ENCODE peak calls at places on chromosomes 3 and 15, in seven cellular contexts. One of them, this sample, is unnamed.

GRCh38 chr3:194133661-194134230 is 2.2 kb upstream of the HES1 start:
- DNase-seq in CD4-positive, alpha-beta T cell: no peak
- DNase-seq in cardiac fibroblast: peak
- DNase-seq in fibroblast of pulmonary artery: peak
- DNase-seq in transverse colon: peak
- DNase-seq in astrocyte of the cerebellum: no peak
- DNase-seq in GM12865: no peak
- DNase-seq in this sample: peak

GRCh38 chr3:148790841-148791240 is 36.8 kb upstream of the CPB1 start:
- DNase-seq in cardiac fibroblast: peak
- DNase-seq in astrocyte of the cerebellum: peak
- DNase-seq in fibroblast of pulmonary artery: peak
- DNase-seq in GM12865: no peak
- DNase-seq in CD4-positive, alpha-beta T cell: no peak
- DNase-seq in transverse colon: peak
- DNase-seq in this sample: no peak

GRCh38 chr15:68592548-68592947 is 13.8 kb downstream of the CORO2B start:
- DNase-seq in CD4-positive, alpha-beta T cell: no peak
- DNase-seq in fibroblast of pulmonary artery: no peak
- DNase-seq in GM12865: no peak
- DNase-seq in transverse colon: no peak
- DNase-seq in astrocyte of the cerebellum: no peak
- DNase-seq in cardiac fibroblast: no peak
- DNase-seq in this sample: no peak

GRCh38 chr3:24683511-24684384 is 189.1 kb upstream of the THRB start:
- DNase-seq in transverse colon: peak
- DNase-seq in GM12865: peak
- DNase-seq in fibroblast of pulmonary artery: peak
- DNase-seq in cardiac fibroblast: peak
- DNase-seq in CD4-positive, alpha-beta T cell: no peak
- DNase-seq in astrocyte of the cerebellum: peak
- DNase-seq in this sample: no peak

GRCh38 chr3:71356272-71356671 is 227.3 kb downstream of the FOXP1 start:
- DNase-seq in astrocyte of the cerebellum: no peak
- DNase-seq in cardiac fibroblast: no peak
- DNase-seq in GM12865: no peak
- DNase-seq in transverse colon: no peak
- DNase-seq in fibroblast of pulmonary artery: no peak
- DNase-seq in CD4-positive, alpha-beta T cell: no peak
- DNase-seq in this sample: no peak

GRCh38 chr3:127373701-127374625 is 86.1 kb upstream of the PRR20G start:
- DNase-seq in CD4-positive, alpha-beta T cell: no peak
- DNase-seq in astrocyte of the cerebellum: no peak
- DNase-seq in GM12865: peak
- DNase-seq in fibroblast of pulmonary artery: peak
- DNase-seq in transverse colon: peak
- DNase-seq in cardiac fibroblast: no peak
- DNase-seq in this sample: peak

GRCh38 chr3:46849686-46850467 is 13.4 kb downstream of the MYL3 start:
- DNase-seq in cardiac fibroblast: no peak
- DNase-seq in transverse colon: no peak
- DNase-seq in astrocyte of the cerebellum: no peak
- DNase-seq in fibroblast of pulmonary artery: no peak
- DNase-seq in CD4-positive, alpha-beta T cell: no peak
- DNase-seq in GM12865: no peak
- DNase-seq in this sample: no peak

GRCh38 chr3:25117005-25117593 is 311.0 kb upstream of the RARB start:
- DNase-seq in astrocyte of the cerebellum: no peak
- DNase-seq in GM12865: no peak
- DNase-seq in fibroblast of pulmonary artery: no peak
- DNase-seq in cardiac fibroblast: no peak
- DNase-seq in transverse colon: peak
- DNase-seq in CD4-positive, alpha-beta T cell: no peak
- DNase-seq in this sample: no peak

GRCh38 chr3:191244242-191244867 is 45.3 kb downstream of the OSTN start:
- DNase-seq in cardiac fibroblast: peak
- DNase-seq in GM12865: no peak
- DNase-seq in transverse colon: no peak
- DNase-seq in fibroblast of pulmonary artery: peak
- DNase-seq in astrocyte of the cerebellum: no peak
- DNase-seq in CD4-positive, alpha-beta T cell: no peak
- DNase-seq in this sample: no peak

GRCh38 chr15:39833515-39833981 is 50.9 kb upstream of the FSIP1 start:
- DNase-seq in GM12865: no peak
- DNase-seq in transverse colon: no peak
- DNase-seq in CD4-positive, alpha-beta T cell: no peak
- DNase-seq in astrocyte of the cerebellum: no peak
- DNase-seq in fibroblast of pulmonary artery: peak
- DNase-seq in cardiac fibroblast: peak
- DNase-seq in this sample: no peak

GRCh38 chr3:126487151-126487771 is 11.6 kb upstream of the ZXDC start:
- DNase-seq in GM12865: no peak
- DNase-seq in fibroblast of pulmonary artery: peak
- DNase-seq in CD4-positive, alpha-beta T cell: no peak
- DNase-seq in cardiac fibroblast: peak
- DNase-seq in astrocyte of the cerebellum: no peak
- DNase-seq in transverse colon: no peak
- DNase-seq in this sample: no peak

GRCh38 chr3:169604568-169604967 is 58.9 kb downstream of the MECOM start:
- DNase-seq in fibroblast of pulmonary artery: peak
- DNase-seq in transverse colon: no peak
- DNase-seq in astrocyte of the cerebellum: no peak
- DNase-seq in GM12865: peak
- DNase-seq in CD4-positive, alpha-beta T cell: no peak
- DNase-seq in cardiac fibroblast: peak
- DNase-seq in this sample: no peak

GRCh38 chr15:78850926-78851600 is 21.6 kb upstream of the MORF4L1 start:
- DNase-seq in CD4-positive, alpha-beta T cell: no peak
- DNase-seq in cardiac fibroblast: no peak
- DNase-seq in GM12865: no peak
- DNase-seq in fibroblast of pulmonary artery: no peak
- DNase-seq in transverse colon: no peak
- DNase-seq in astrocyte of the cerebellum: no peak
- DNase-seq in this sample: peak

GRCh38 chr3:159824341-159824740 is 164.3 kb upstream of the IL12A start:
- DNase-seq in transverse colon: peak
- DNase-seq in fibroblast of pulmonary artery: peak
- DNase-seq in GM12865: no peak
- DNase-seq in cardiac fibroblast: peak
- DNase-seq in astrocyte of the cerebellum: peak
- DNase-seq in CD4-positive, alpha-beta T cell: no peak
- DNase-seq in this sample: no peak

DNA sequence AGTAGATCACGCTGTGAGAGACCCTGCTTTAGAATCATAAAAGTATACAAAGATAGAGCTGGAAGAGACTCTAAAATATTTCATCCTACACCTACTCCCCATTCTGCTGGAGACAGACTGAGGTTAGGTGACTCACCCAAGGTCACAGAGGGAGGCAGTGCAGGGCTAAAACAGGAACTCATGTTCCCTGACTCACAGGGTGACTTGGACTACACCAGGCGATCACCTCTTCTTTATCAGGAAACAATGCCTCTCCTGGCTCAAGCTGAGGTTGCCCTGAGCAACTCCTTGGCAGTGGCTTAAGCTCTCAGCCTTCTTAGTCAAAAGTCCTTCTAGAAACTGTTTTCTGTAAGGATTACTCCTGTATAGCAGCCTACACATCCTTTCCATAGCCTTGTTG is 26.4 kb upstream of the TNFAIP8L3 start:
- DNase-seq in GM12865: no peak
- DNase-seq in CD4-positive, alpha-beta T cell: no peak
- DNase-seq in cardiac fibroblast: peak
- DNase-seq in fibroblast of pulmonary artery: peak
- DNase-seq in transverse colon: no peak
- DNase-seq in astrocyte of the cerebellum: peak
- DNase-seq in this sample: no peak
- TF ChIP-seq CTCF in GM12865: no peak
- TF ChIP-seq CTCF in CD4-positive, alpha-beta T cell: no peak
- TF ChIP-seq CTCF in cardiac fibroblast: no peak
- TF ChIP-seq CTCF in fibroblast of pulmonary artery: no peak
- TF ChIP-seq CTCF in transverse colon: no peak
- TF ChIP-seq CTCF in astrocyte of the cerebellum: no peak
- TF ChIP-seq CTCF in this sample: no peak

GRCh38 chr3:14368146-14368545 is 34.3 kb upstream of the SLC6A6 start:
- DNase-seq in transverse colon: no peak
- DNase-seq in GM12865: no peak
- DNase-seq in cardiac fibroblast: no peak
- DNase-seq in CD4-positive, alpha-beta T cell: no peak
- DNase-seq in fibroblast of pulmonary artery: no peak
- DNase-seq in astrocyte of the cerebellum: no peak
- DNase-seq in this sample: no peak
- TF ChIP-seq CTCF in transverse colon: no peak
- TF ChIP-seq CTCF in GM12865: no peak
- TF ChIP-seq CTCF in cardiac fibroblast: no peak
- TF ChIP-seq CTCF in CD4-positive, alpha-beta T cell: no peak
- TF ChIP-seq CTCF in fibroblast of pulmonary artery: no peak
- TF ChIP-seq CTCF in astrocyte of the cerebellum: no peak
- TF ChIP-seq CTCF in this sample: no peak

DNA sequence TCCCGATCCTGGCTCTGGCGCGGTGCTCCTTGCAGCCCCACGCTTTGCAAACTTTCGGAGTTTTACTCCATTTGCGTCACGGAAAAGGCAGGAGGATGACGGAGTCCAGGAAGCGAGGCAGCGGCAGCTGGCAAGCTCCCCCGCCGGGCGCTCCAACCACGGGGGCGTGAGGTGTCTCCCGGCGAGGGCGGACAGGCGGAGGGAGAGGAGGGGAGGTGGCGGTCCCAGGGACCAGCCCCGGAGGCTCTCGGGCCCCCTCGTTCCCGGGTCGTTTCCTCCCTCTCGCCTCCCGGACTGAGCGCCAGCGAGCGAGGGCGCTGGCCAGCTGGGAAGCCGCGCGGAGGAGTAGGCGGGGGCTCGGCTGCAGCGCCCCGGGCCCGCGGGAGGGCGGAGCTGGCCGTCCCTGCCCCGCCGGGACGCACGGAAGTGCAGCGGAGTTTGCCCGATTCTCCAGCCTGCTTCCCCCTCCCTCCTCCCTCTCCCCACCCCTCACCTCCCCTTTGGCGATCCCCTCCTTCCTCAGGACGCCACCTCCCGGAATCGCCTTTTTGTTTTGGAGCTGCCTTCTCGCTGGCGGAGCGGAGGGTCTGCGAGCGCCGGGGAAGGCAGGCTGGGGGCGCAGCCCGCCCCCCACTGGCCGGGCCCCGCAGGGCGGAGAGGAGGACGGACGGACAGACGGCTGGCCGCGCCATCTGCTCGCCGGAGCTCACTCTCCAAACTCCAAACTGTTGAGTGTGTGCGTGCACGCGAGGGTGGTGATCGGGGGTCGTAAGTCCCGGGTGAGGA is at the start of gene SNX33:
- DNase-seq in fibroblast of pulmonary artery: peak
- DNase-seq in GM12865: peak
- DNase-seq in CD4-positive, alpha-beta T cell: peak
- DNase-seq in transverse colon: peak
- DNase-seq in cardiac fibroblast: peak
- DNase-seq in astrocyte of the cerebellum: peak
- DNase-seq in this sample: peak
- TF ChIP-seq CTCF in fibroblast of pulmonary artery: peak
- TF ChIP-seq CTCF in GM12865: peak
- TF ChIP-seq CTCF in CD4-positive, alpha-beta T cell: no peak
- TF ChIP-seq CTCF in transverse colon: peak
- TF ChIP-seq CTCF in cardiac fibroblast: peak
- TF ChIP-seq CTCF in astrocyte of the cerebellum: peak
- TF ChIP-seq CTCF in this sample: peak

GRCh38 chr15:45397116-45397665 is 18.8 kb upstream of the GATM start:
- DNase-seq in fibroblast of pulmonary artery: no peak
- DNase-seq in transverse colon: no peak
- DNase-seq in astrocyte of the cerebellum: no peak
- DNase-seq in GM12865: no peak
- DNase-seq in CD4-positive, alpha-beta T cell: no peak
- DNase-seq in cardiac fibroblast: no peak
- DNase-seq in this sample: no peak

GRCh38 chr15:45394681-45395080 is 16.3 kb upstream of the GATM start:
- DNase-seq in cardiac fibroblast: no peak
- DNase-seq in transverse colon: no peak
- DNase-seq in fibroblast of pulmonary artery: no peak
- DNase-seq in CD4-positive, alpha-beta T cell: no peak
- DNase-seq in astrocyte of the cerebellum: no peak
- DNase-seq in GM12865: no peak
- DNase-seq in this sample: no peak

GRCh38 chr15:45395956-45396355 is 17.6 kb upstream of the GATM start:
- DNase-seq in cardiac fibroblast: no peak
- DNase-seq in CD4-positive, alpha-beta T cell: no peak
- DNase-seq in fibroblast of pulmonary artery: no peak
- DNase-seq in transverse colon: no peak
- DNase-seq in astrocyte of the cerebellum: no peak
- DNase-seq in GM12865: no peak
- DNase-seq in this sample: no peak

GRCh38 chr15:45391746-45392711 is 13.7 kb upstream of the GATM start:
- DNase-seq in fibroblast of pulmonary artery: no peak
- DNase-seq in GM12865: peak
- DNase-seq in cardiac fibroblast: no peak
- DNase-seq in transverse colon: no peak
- DNase-seq in CD4-positive, alpha-beta T cell: no peak
- DNase-seq in astrocyte of the cerebellum: no peak
- DNase-seq in this sample: no peak

GRCh38 chr15:45393851-45394250 is 15.5 kb upstream of the GATM start:
- DNase-seq in cardiac fibroblast: no peak
- DNase-seq in transverse colon: no peak
- DNase-seq in GM12865: peak
- DNase-seq in astrocyte of the cerebellum: no peak
- DNase-seq in fibroblast of pulmonary artery: no peak
- DNase-seq in CD4-positive, alpha-beta T cell: no peak
- DNase-seq in this sample: no peak
- TF ChIP-seq CTCF in cardiac fibroblast: peak
- TF ChIP-seq CTCF in transverse colon: no peak
- TF ChIP-seq CTCF in GM12865: peak
- TF ChIP-seq CTCF in astrocyte of the cerebellum: peak
- TF ChIP-seq CTCF in fibroblast of pulmonary artery: peak
- TF ChIP-seq CTCF in CD4-positive, alpha-beta T cell: no peak
- TF ChIP-seq CTCF in this sample: no peak

DNA sequence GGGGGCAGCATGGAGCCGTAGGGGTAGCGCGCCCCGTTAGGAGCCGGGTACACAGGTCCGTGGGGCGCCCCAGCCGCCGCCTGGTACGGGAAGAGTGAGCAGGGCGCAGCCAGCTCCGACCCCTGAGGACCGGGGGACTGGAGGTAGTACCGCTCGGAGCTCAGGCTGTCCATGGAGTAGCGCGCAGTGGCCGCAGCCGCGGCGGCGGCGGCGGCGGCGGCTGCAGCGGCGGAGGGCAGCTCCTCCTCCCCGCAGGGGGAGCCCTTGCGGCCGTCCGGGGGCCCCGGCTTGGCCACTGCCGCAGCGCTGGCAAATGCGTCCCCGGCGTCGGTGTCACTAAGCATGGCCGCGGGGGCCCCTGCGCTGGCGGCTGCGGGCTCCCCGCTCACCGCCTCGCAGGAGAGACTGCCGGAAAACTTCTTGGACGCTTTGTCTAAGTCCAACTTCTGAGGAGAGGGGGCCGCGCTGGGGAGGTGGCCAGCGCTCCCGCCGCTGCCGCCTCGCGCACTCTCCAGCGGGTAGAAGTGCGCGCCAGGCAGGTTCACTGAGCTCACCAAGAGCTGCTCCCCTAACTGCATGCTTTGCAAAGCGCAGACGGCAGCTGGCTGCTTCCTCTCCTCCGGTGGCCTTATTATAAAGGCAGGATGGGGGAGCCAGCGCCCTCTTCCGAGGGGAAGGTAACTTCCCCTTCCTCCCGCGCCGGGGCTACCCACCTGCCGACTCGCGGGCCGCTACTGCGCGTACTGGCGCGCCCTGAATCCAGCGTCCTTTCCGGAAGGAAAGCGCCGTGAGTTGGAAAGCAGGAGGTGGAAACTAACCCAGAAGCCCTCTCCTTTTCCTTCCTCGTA is at the start of gene EOMES:
- DNase-seq in CD4-positive, alpha-beta T cell: peak
- DNase-seq in cardiac fibroblast: peak
- DNase-seq in fibroblast of pulmonary artery: peak
- DNase-seq in transverse colon: peak
- DNase-seq in astrocyte of the cerebellum: no peak
- DNase-seq in GM12865: peak
- DNase-seq in this sample: no peak
- TF ChIP-seq CTCF in CD4-positive, alpha-beta T cell: no peak
- TF ChIP-seq CTCF in cardiac fibroblast: peak
- TF ChIP-seq CTCF in fibroblast of pulmonary artery: no peak
- TF ChIP-seq CTCF in transverse colon: no peak
- TF ChIP-seq CTCF in astrocyte of the cerebellum: peak
- TF ChIP-seq CTCF in GM12865: peak
- TF ChIP-seq CTCF in this sample: peak